ENCODE peak calls at places on chromosomes 16 and 17, in eight cellular contexts. D is heart left ventricle, H is stomach, R is A549, B is breast epithelium, P is spleen, L is uterus, A is body of pancreas. G is an unnamed sample.

GRCh38 chr16:56401482-56401881 is 23.9 kb downstream of the AMFR start:
- DNase-seq in D (no peak), H (no peak), R (peak; percentile 55), B (no peak), P (no peak), L (no peak), A (no peak), G (no peak)

GRCh38 chr17:43745541-43745940 is 13.1 kb downstream of the SOST start:
- DNase-seq in D (no peak), H (no peak), R (no peak), B (no peak), P (no peak), L (no peak), A (no peak), G (no peak)

GRCh38 chr17:81869221-81870154 is 1.6 kb downstream of the ARHGDIA start:
- DNase-seq in D (peak; percentile 44), H (peak; percentile 33), R (peak; percentile 69), B (no peak), P (peak; percentile 88), L (peak; percentile 44), A (peak; percentile 60), G (peak; percentile 75)

GRCh38 chr16:79601978-79602609 is 1.6 kb upstream of the MAF start:
- DNase-seq in D (peak; percentile 87), H (peak; percentile 86), R (peak; percentile 70), B (peak; percentile 82), P (peak; percentile 83), L (peak; percentile 85), A (peak; percentile 78), G (peak; percentile 74)

GRCh38 chr17:80938556-80938955 is 53.1 kb upstream of the CHMP6 start:
- DNase-seq in D (no peak), H (no peak), R (no peak), B (no peak), P (peak; percentile 70), L (peak; percentile 15), A (no peak), G (no peak)

GRCh38 chr17:31560836-31561235 is 169.4 kb downstream of the RAB11FIP4 start:
- DNase-seq in D (no peak), H (no peak), R (no peak), B (no peak), P (no peak), L (no peak), A (no peak), G (peak; percentile 76)

GRCh38 chr16:84643180-84643583 is 5.1 kb upstream of the KLHL36 start:
- DNase-seq in D (peak; percentile 67), H (peak; percentile 45), R (no peak), B (no peak), P (no peak), L (peak; percentile 88), A (peak; percentile 66), G (peak; percentile 79)

GRCh38 chr16:87384162-87384999 is 805 bp upstream of the FBXO31 start:
- DNase-seq in D (peak; percentile 64), H (peak; percentile 44), R (peak; percentile 76), B (no peak), P (peak; percentile 92), L (no peak), A (peak; percentile 57), G (peak; percentile 74)

GRCh38 chr17:64077409-64077808 is 52.5 kb downstream of the ERN1 start:
- DNase-seq in D (no peak), H (peak; percentile 60), R (no peak), B (no peak), P (peak; percentile 88), L (no peak), A (peak; percentile 61), G (no peak)

GRCh38 chr17:83036193-83036592 is 43.2 kb upstream of the METRNL start:
- DNase-seq in D (no peak), H (no peak), R (no peak), B (no peak), P (no peak), L (no peak), A (no peak), G (no peak)

GRCh38 chr17:30554839-30555751 is 77.9 kb downstream of the GOSR1 start:
- DNase-seq in D (no peak), H (peak; percentile 26), R (peak; percentile 55), B (no peak), P (peak; percentile 68), L (no peak), A (no peak), G (no peak)

GRCh38 chr16:25109643-25110042 is 1.9 kb upstream of the LCMT1 start:
- DNase-seq in D (peak; percentile 48), H (no peak), R (peak; percentile 91), B (no peak), P (no peak), L (peak; percentile 60), A (peak; percentile 40), G (no peak)

GRCh38 chr17:73785466-73785865 is 141.2 kb upstream of the SDK2 start:
- DNase-seq in D (no peak), H (no peak), R (no peak), B (peak; percentile 25), P (no peak), L (no peak), A (no peak), G (no peak)

GRCh38 chr17:47882247-47882646 is 13.8 kb upstream of the SP2 start:
- DNase-seq in D (no peak), H (peak; percentile 46), R (no peak), B (no peak), P (no peak), L (peak; percentile 50), A (no peak), G (no peak)

GRCh38 chr16:67336646-67337045 is 10.0 kb downstream of the LRRC36 start:
- DNase-seq in D (no peak), H (no peak), R (no peak), B (no peak), P (no peak), L (no peak), A (no peak), G (no peak)

GRCh38 chr16:5200123-5200522 is 102.5 kb upstream of the EEF2KMT start:
- DNase-seq in D (no peak), H (no peak), R (no peak), B (no peak), P (no peak), L (no peak), A (no peak), G (no peak)

GRCh38 chr17:62674841-62675240 is 47.4 kb downstream of the MRC2 start:
- DNase-seq in D (no peak), H (no peak), R (no peak), B (no peak), P (no peak), L (no peak), A (no peak), G (no peak)

GRCh38 chr17:48915459-48916282 is 7.5 kb downstream of the UBE2Z start:
- DNase-seq in D (no peak), H (peak; percentile 31), R (peak; percentile 70), B (no peak), P (no peak), L (no peak), A (no peak), G (no peak)

GRCh38 chr17:34226011-34226410 is 29.1 kb upstream of the CCL2 start:
- DNase-seq in D (no peak), H (no peak), R (no peak), B (no peak), P (no peak), L (no peak), A (no peak), G (no peak)

GRCh38 chr17:43695968-43696865 is 34.5 kb upstream of the MEOX1 start:
- DNase-seq in D (peak; percentile 48), H (no peak), R (no peak), B (no peak), P (no peak), L (no peak), A (no peak), G (no peak)

GRCh38 chr17:4980644-4981216 is 6.7 kb downstream of the CAMTA2 start:
- DNase-seq in D (no peak), H (no peak), R (peak; percentile 65), B (no peak), P (no peak), L (peak; percentile 45), A (peak; percentile 42), G (no peak)
- H3K4me1 ChIP-seq in D (peaks cover 7% of the 10 kb centered on the region), H (peaks cover 1% of the 10 kb centered on the region), R (peaks cover 2% of the 10 kb centered on the region), B (no peaks in the 10 kb centered on the region), P (peaks cover 69% of the 10 kb centered on the region), L (no peaks in the 10 kb centered on the region), A (peaks cover 7% of the 10 kb centered on the region), G (no peaks in the 10 kb centered on the region)

GRCh38 chr17:8837438-8838075 is 29.9 kb downstream of the PIK3R6 start:
- DNase-seq in D (no peak), H (no peak), R (no peak), B (no peak), P (no peak), L (no peak), A (peak; percentile 69), G (no peak)

GRCh38 chr17:8839410-8839935 is 28.0 kb downstream of the PIK3R6 start:
- DNase-seq in D (no peak), H (no peak), R (no peak), B (no peak), P (no peak), L (no peak), A (no peak), G (no peak)

GRCh38 chr17:8836821-8837426 is 30.6 kb downstream of the PIK3R6 start:
- DNase-seq in D (no peak), H (no peak), R (no peak), B (no peak), P (no peak), L (no peak), A (no peak), G (no peak)

GRCh38 chr17:8835631-8836364 is 31.7 kb downstream of the PIK3R6 start:
- DNase-seq in D (no peak), H (no peak), R (no peak), B (no peak), P (no peak), L (no peak), A (no peak), G (no peak)

DNA sequence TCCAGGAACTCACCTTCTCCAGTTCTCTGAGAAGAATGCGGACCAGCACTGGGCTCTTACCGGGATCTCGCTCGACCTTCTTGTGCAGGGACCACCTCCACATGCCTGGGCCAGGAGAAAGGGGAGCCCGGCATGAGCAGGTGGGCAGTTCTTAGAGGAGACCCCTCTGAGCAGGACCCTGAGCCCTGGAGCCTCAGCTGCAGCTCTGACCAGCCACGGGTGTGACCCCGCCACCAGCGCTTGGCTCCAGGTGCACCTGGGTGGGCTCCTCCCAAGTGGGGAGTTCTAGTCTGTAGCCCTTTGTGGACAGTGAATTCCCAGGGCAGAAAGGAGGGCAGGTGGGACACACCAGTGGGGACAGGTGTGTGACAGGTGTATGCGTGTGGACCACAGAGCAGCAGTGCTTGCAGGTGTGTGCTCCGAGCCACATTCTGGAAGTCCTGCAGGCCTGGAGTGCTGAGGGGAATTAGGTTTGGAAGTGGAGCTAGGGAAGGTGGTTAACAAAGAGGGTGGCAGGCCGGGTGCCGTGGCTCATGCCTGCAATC is 28.9 kb downstream of the PIK3R6 start:
- DNase-seq in D (no peak), H (no peak), R (no peak), B (no peak), P (no peak), L (no peak), A (no peak), G (no peak)
- TF ChIP-seq POLR2A in D (no peak), H (no peak), R (no peak), B (no peak), P (no peak), L (no peak), A (no peak), G (no peak)

GRCh38 chr17:76659928-76660614 is 16.5 kb upstream of the ST6GALNAC1 start:
- DNase-seq in D (no peak), H (no peak), R (peak; percentile 59), B (peak; percentile 25), P (no peak), L (no peak), A (no peak), G (no peak)
- H3K27ac ChIP-seq in D (no peak overlapping the region), H (no peak overlapping the region), R (peak overlapping the region; percentile 34), B (no peak overlapping the region), P (peak overlapping the region; percentile 68), L (no peak overlapping the region), A (no peak overlapping the region), G (no peak overlapping the region)

GRCh38 chr17:78884876-78885667 is 17.9 kb downstream of the CEP295NL start:
- DNase-seq in D (no peak), H (no peak), R (no peak), B (no peak), P (no peak), L (no peak), A (no peak), G (no peak)
- H3K4me1 ChIP-seq in D (peaks cover 78% of the 10 kb centered on the region), H (peaks cover 46% of the 10 kb centered on the region), R (peaks cover 47% of the 10 kb centered on the region), B (peaks cover 20% of the 10 kb centered on the region), P (peaks cover 100% of the 10 kb centered on the region), L (peaks cover 20% of the 10 kb centered on the region), A (peaks cover 44% of the 10 kb centered on the region), G (peaks cover 1% of the 10 kb centered on the region)

G was measured in right lobe of liver.